ENCODE peak calls at places on chromosomes 5 and 9, in seven cellular contexts. B is left ventricle myocardium superior, S is BJ, P is cerebellum, K is natural killer cell, U is EL, F is dorsolateral prefrontal cortex. T is an unnamed sample.

GRCh38 chr5:141100243-141100805 is at the start of gene PCDHB3:
- DNase-seq in B (peak), S (no peak), P (no peak), K (no peak), U (peak), F (no peak), T (no peak)

GRCh38 chr9:5455181-5455580 is 4.8 kb downstream of the CD274 start:
- DNase-seq in B (no peak), S (peak), P (no peak), K (no peak), U (peak), F (no peak), T (no peak)

GRCh38 chr9:94867842-94868312 is 141.4 kb downstream of the AOPEP start:
- DNase-seq in B (no peak), S (peak), P (peak), K (no peak), U (peak), F (no peak), T (no peak)

GRCh38 chr5:139458580-139459407 is 3.7 kb downstream of the ECSCR start:
- DNase-seq in B (no peak), S (no peak), P (no peak), K (peak), U (peak), F (no peak), T (no peak)

GRCh38 chr5:163248856-163249255 is 188.5 kb upstream of the CCNG1 start:
- DNase-seq in B (no peak), S (no peak), P (no peak), K (no peak), U (peak), F (no peak), T (no peak)

GRCh38 chr9:138022121-138022741 is 144.6 kb downstream of the CACNA1B start:
- DNase-seq in B (no peak), S (no peak), P (no peak), K (peak), U (no peak), F (peak), T (no peak)

GRCh38 chr9:99189887-99190596 is 31.7 kb downstream of the ALG2 start:
- DNase-seq in B (no peak), S (no peak), P (peak), K (no peak), U (no peak), F (no peak), T (no peak)

GRCh38 chr9:34568783-34569182 is 20.7 kb downstream of the CNTFR start:
- DNase-seq in B (no peak), S (no peak), P (no peak), K (no peak), U (no peak), F (no peak), T (no peak)

GRCh38 chr9:93286252-93287188 is 102.6 kb downstream of the WNK2 start:
- DNase-seq in B (no peak), S (no peak), P (no peak), K (no peak), U (no peak), F (no peak), T (no peak)

GRCh38 chr5:131751551-131751950 is 45.3 kb downstream of the FNIP1 start:
- DNase-seq in B (no peak), S (no peak), P (no peak), K (no peak), U (no peak), F (no peak), T (no peak)

GRCh38 chr5:67160985-67161384 is 35.6 kb downstream of the CD180 start:
- DNase-seq in B (no peak), S (peak), P (no peak), K (no peak), U (peak), F (no peak), T (no peak)

GRCh38 chr9:98780059-98780749 is 16.2 kb downstream of the ANKS6 start:
- DNase-seq in B (no peak), S (no peak), P (no peak), K (no peak), U (no peak), F (no peak), T (no peak)

GRCh38 chr5:177131711-177132503 is 1.7 kb upstream of the NSD1 start:
- DNase-seq in B (peak), S (no peak), P (peak), K (peak), U (peak), F (no peak), T (no peak)

GRCh38 chr9:113695901-113696300 is 180.2 kb upstream of the ZNF618 start:
- DNase-seq in B (no peak), S (no peak), P (no peak), K (no peak), U (peak), F (no peak), T (no peak)

GRCh38 chr5:14906628-14907027 is 35.0 kb upstream of the ANKH start:
- DNase-seq in B (no peak), S (no peak), P (no peak), K (no peak), U (no peak), F (no peak), T (no peak)

GRCh38 chr9:97529363-97530076 is 28.1 kb downstream of the TMOD1 start:
- DNase-seq in B (peak), S (no peak), P (no peak), K (no peak), U (peak), F (no peak), T (no peak)

GRCh38 chr9:120366646-120367019 is 213.3 kb downstream of the CDK5RAP2 start:
- DNase-seq in B (no peak), S (peak), P (no peak), K (no peak), U (peak), F (no peak), T (peak)

GRCh38 chr5:14879393-14879792 is 7.8 kb upstream of the ANKH start:
- DNase-seq in B (no peak), S (no peak), P (no peak), K (no peak), U (no peak), F (no peak), T (no peak)

GRCh38 chr9:86614871-86615849 is 260.9 kb upstream of the TUT7 start:
- DNase-seq in B (no peak), S (peak), P (no peak), K (no peak), U (peak), F (no peak), T (peak)

GRCh38 chr5:176803027-176803942 is 7.1 kb upstream of the UNC5A start:
- DNase-seq in B (no peak), S (no peak), P (no peak), K (no peak), U (no peak), F (no peak), T (no peak)